ENCODE peak calls at places on chromosomes 13 and 19, in ten cellular contexts. J is GM04504; E is AG08396; C is A172; D is activated CD4-positive, alpha-beta T cell treated with anti-CD3 and anti-CD28 coated beads, Interleukin-2, amount 50 U/mL, for 48 hours; O is effector memory CD4-positive, alpha-beta T cell; V is H4; X is GM12891; S is activated T-cell treated with anti-CD3 and anti-CD28 coated beads for 48 hours; W is neural crest cell. P is an unnamed sample.

GRCh38 chr19:49481020-49481683 is 6.3 kb upstream of the RPL13A start:
- DNase-seq in J (no peak), E (no peak), C (no peak), D (no peak), O (no peak), V (no peak), X (no peak), S (no peak), W (no peak), P (no peak)

GRCh38 chr13:97344250-97345175 is 89.5 kb upstream of the RAP2A start:
- DNase-seq in J (no peak), E (peak; percentile 56), C (peak; percentile 51), D (peak; percentile 58), O (no peak), V (peak; percentile 12), X (no peak), S (peak; percentile 22), W (peak; percentile 36), P (no peak)

GRCh38 chr13:40384976-40385857 is 281.2 kb downstream of the FOXO1 start:
- DNase-seq in J (no peak), E (no peak), C (no peak), D (no peak), O (no peak), V (no peak), X (no peak), S (no peak), W (no peak), P (no peak)

GRCh38 chr13:110254751-110255553 is 52.0 kb downstream of the COL4A1 start:
- DNase-seq in J (no peak), E (no peak), C (no peak), D (no peak), O (no peak), V (no peak), X (no peak), S (no peak), W (no peak), P (no peak)

GRCh38 chr13:44780586-44781280 is 204.6 kb upstream of the TSC22D1 start:
- DNase-seq in J (no peak), E (no peak), C (no peak), D (no peak), O (no peak), V (no peak), X (no peak), S (no peak), W (no peak), P (no peak)

GRCh38 chr13:25752957-25753540 is 298.8 kb downstream of the SHISA2 start:
- DNase-seq in J (peak; percentile 13), E (peak; percentile 38), C (peak; percentile 93), D (no peak), O (no peak), V (peak; percentile 90), X (no peak), S (no peak), W (no peak), P (no peak)

GRCh38 chr19:11984986-11985385 is 20.1 kb downstream of the ZNF763 start:
- DNase-seq in J (no peak), E (no peak), C (no peak), D (no peak), O (no peak), V (no peak), X (no peak), S (no peak), W (peak; percentile 20), P (no peak)

GRCh38 chr13:27954406-27954851 is 14.7 kb downstream of the CDX2 start:
- DNase-seq in J (no peak), E (peak; percentile 23), C (no peak), D (no peak), O (no peak), V (no peak), X (no peak), S (no peak), W (no peak), P (no peak)

GRCh38 chr19:7482584-7483439 is 6.0 kb downstream of the PEX11G start:
- DNase-seq in J (no peak), E (no peak), C (no peak), D (no peak), O (no peak), V (no peak), X (no peak), S (no peak), W (no peak), P (no peak)

P was measured in GM18507.